ENCODE peak calls at places on chromosomes 7 and 10, in four cellular contexts. S is SK-N-SH, Q is HepG2, R is GM12878. F is an unnamed sample.

GRCh38 chr10:73585223-73585784 is 5.8 kb downstream of the USP54 start:
- DNase-seq in S (no peak), Q (no peak), R (no peak), F (no peak)

GRCh38 chr7:105581066-105581811 is at the start of gene EFCAB10:
- DNase-seq in S (peak), Q (peak), R (no peak), F (peak)

GRCh38 chr10:1047937-1048336 is 982 bp downstream of the IDI1 start:
- DNase-seq in S (no peak), Q (no peak), R (no peak), F (no peak)

GRCh38 chr10:43121444-43121843 is 16.8 kb upstream of the CSGALNACT2 start:
- DNase-seq in S (no peak), Q (no peak), R (no peak), F (no peak)

GRCh38 chr10:58919927-58920654 is 256.4 kb upstream of the PHYHIPL start:
- DNase-seq in S (no peak), Q (peak), R (no peak), F (no peak)

GRCh38 chr10:117001144-117001543 is 3.8 kb downstream of the SHTN1 start:
- DNase-seq in S (no peak), Q (no peak), R (no peak), F (no peak)

GRCh38 chr7:52944916-52945315 is 90.5 kb upstream of the POM121L12 start:
- DNase-seq in S (no peak), Q (no peak), R (no peak), F (no peak)

GRCh38 chr7:73707045-73707631 is 12.3 kb downstream of the STX1A start:
- DNase-seq in S (peak), Q (no peak), R (no peak), F (peak)

GRCh38 chr7:97971990-97972943 is 17.7 kb downstream of the OCM2 start:
- DNase-seq in S (peak), Q (peak), R (peak), F (no peak)

GRCh38 chr10:105347487-105347886 is 706.4 kb downstream of the SORCS3 start:
- DNase-seq in S (no peak), Q (no peak), R (no peak), F (no peak)

GRCh38 chr10:2914741-2915140 is 152.6 kb upstream of the PFKP start:
- DNase-seq in S (no peak), Q (no peak), R (no peak), F (no peak)

GRCh38 chr7:27143022-27143949 is at the start of gene HOXA5:
- DNase-seq in S (peak), Q (peak), R (no peak), F (peak)

GRCh38 chr10:86963341-86963919 is 4.9 kb upstream of the ADIRF start:
- DNase-seq in S (no peak), Q (no peak), R (no peak), F (no peak)

GRCh38 chr10:23293973-23294372 is 50.6 kb downstream of the C10orf67 start:
- DNase-seq in S (no peak), Q (no peak), R (no peak), F (no peak)

GRCh38 chr7:31114593-31115343 is 62.7 kb downstream of the ADCYAP1R1 start:
- DNase-seq in S (no peak), Q (no peak), R (no peak), F (no peak)

GRCh38 chr10:29426420-29426819 is 137.6 kb downstream of the LYZL1 start:
- DNase-seq in S (no peak), Q (peak), R (no peak), F (no peak)

GRCh38 chr10:9858816-9859215 is 1158.9 kb upstream of the CELF2 start:
- DNase-seq in S (no peak), Q (no peak), R (no peak), F (no peak)

GRCh38 chr7:50739744-50740455 is 42.8 kb downstream of the GRB10 start:
- DNase-seq in S (no peak), Q (no peak), R (no peak), F (no peak)

GRCh38 chr10:10599994-10600393 is 417.7 kb upstream of the CELF2 start:
- DNase-seq in S (no peak), Q (no peak), R (no peak), F (no peak)

GRCh38 chr7:3510101-3511020 is 209.3 kb downstream of the SDK1 start:
- DNase-seq in S (no peak), Q (no peak), R (no peak), F (no peak)

GRCh38 chr7:33757563-33758165 is 147.7 kb upstream of the BMPER start:
- DNase-seq in S (peak), Q (peak), R (no peak), F (no peak)

GRCh38 chr7:50145801-50146338 is 52.8 kb upstream of the ZPBP start:
- DNase-seq in S (no peak), Q (no peak), R (peak), F (no peak)

GRCh38 chr7:54947266-54947665 is 71.6 kb upstream of the EGFR start:
- DNase-seq in S (no peak), Q (no peak), R (no peak), F (no peak)

GRCh38 chr7:115585015-115585655 is 445.4 kb downstream of the TFEC start:
- DNase-seq in S (no peak), Q (no peak), R (no peak), F (no peak)

GRCh38 chr10:5043716-5044115 is 40.1 kb upstream of the AKR1C2 start:
- DNase-seq in S (no peak), Q (no peak), R (no peak), F (no peak)

GRCh38 chr10:48505394-48506112 is 99.3 kb downstream of the ARHGAP22 start:
- DNase-seq in S (no peak), Q (no peak), R (no peak), F (peak)

GRCh38 chr7:4621401-4621800 is 60.7 kb upstream of the FOXK1 start:
- DNase-seq in S (peak), Q (no peak), R (no peak), F (no peak)

GRCh38 chr7:41698726-41699125 is 4.2 kb downstream of the INHBA start:
- DNase-seq in S (no peak), Q (no peak), R (no peak), F (no peak)

GRCh38 chr7:149751058-149751775 is 22.2 kb downstream of the ZNF467 start:
- DNase-seq in S (no peak), Q (no peak), R (no peak), F (peak)

GRCh38 chr10:35372329-35372728 is 36.0 kb downstream of the CCNY start:
- DNase-seq in S (no peak), Q (no peak), R (no peak), F (no peak)

GRCh38 chr7:8817448-8818036 is 384.1 kb downstream of the NXPH1 start:
- DNase-seq in S (no peak), Q (no peak), R (no peak), F (no peak)

GRCh38 chr7:27895553-27895952 is 155.6 kb downstream of the TAX1BP1 start:
- DNase-seq in S (no peak), Q (no peak), R (no peak), F (no peak)

GRCh38 chr7:2876031-2876862 is 32.1 kb upstream of the GNA12 start:
- DNase-seq in S (peak), Q (no peak), R (no peak), F (no peak)

GRCh38 chr7:30134523-30135270 is at the start of gene MTURN:
- DNase-seq in S (peak), Q (peak), R (peak), F (peak)

GRCh38 chr7:23971031-23971430 is 261.0 kb downstream of the STK31 start:
- DNase-seq in S (no peak), Q (no peak), R (no peak), F (no peak)

GRCh38 chr7:132656846-132657776 is 80.8 kb upstream of the PLXNA4 start:
- DNase-seq in S (peak), Q (no peak), R (no peak), F (peak)

GRCh38 chr7:144784943-144785342 is 50.9 kb downstream of the TPK1 start:
- DNase-seq in S (no peak), Q (no peak), R (no peak), F (no peak)

DNA sequence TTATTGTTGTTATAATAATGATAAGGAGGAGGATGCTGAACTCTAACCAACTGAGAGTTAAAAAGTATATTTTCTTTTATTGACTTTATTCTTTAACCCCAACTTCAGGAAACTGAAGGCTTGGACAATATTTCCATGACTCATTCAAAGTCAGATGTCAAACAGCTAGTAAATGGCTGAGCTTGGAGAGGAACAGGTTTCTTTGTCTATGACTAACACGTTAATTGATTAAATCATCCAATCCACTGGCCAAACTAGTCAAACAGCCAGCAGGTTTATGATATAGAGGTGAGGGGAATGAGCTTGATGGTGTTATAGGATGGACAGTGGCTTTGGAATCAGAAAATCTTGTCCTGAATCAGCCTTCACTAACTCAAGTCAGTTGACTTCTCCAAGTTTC is 119.1 kb upstream of the WDR11 start:
- DNase-seq in S (no peak), Q (no peak), R (no peak), F (no peak)
- TF ChIP-seq TCF12 in S (no peak), Q (no peak), R (no peak), F (no peak)

DNA sequence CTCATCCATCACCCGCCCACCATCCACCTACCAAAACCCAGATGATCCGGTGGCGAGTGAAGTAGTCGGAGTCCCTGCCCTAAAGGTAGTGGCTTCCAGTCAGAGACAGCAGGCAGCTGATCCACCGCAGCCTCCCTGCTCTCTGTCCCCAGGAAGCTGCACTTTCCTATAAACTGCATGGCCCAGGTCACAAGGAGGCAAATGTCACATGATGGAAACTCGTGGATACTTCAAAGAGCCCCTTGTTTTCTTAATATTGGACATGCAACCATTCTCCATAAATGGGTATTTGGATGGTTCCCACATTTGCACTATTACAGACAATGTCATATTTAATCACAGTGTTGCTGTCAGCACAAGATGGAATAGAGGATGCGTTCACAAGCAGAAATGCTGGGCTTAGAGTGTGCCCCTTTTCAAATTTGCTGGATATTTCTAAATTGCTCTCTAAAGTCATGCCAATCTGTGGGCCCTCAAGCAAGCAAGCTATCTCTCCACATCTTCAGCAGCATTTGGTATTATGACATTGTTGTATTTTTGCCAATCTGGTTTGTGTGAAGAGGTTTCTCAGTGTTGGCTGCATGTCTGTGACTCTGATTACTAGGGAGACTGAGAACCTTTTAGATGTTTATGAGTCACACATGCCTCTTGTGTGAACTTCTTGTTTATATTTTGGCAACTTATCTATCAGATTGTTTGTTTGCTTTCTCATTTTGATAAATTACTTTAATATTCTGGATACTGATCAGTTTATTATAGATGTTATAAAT is 822.0 kb downstream of the TNS3 start:
- DNase-seq in S (no peak), Q (no peak), R (no peak), F (no peak)
- TF ChIP-seq TCF12 in S (peak), Q (no peak), R (no peak), F (no peak)

GRCh38 chr10:62082729-62083412 is 181.4 kb downstream of the ARID5B start:
- DNase-seq in S (no peak), Q (peak), R (peak), F (no peak)
- TF ChIP-seq TCF12 in S (peak), Q (no peak), R (no peak), F (no peak)

DNA sequence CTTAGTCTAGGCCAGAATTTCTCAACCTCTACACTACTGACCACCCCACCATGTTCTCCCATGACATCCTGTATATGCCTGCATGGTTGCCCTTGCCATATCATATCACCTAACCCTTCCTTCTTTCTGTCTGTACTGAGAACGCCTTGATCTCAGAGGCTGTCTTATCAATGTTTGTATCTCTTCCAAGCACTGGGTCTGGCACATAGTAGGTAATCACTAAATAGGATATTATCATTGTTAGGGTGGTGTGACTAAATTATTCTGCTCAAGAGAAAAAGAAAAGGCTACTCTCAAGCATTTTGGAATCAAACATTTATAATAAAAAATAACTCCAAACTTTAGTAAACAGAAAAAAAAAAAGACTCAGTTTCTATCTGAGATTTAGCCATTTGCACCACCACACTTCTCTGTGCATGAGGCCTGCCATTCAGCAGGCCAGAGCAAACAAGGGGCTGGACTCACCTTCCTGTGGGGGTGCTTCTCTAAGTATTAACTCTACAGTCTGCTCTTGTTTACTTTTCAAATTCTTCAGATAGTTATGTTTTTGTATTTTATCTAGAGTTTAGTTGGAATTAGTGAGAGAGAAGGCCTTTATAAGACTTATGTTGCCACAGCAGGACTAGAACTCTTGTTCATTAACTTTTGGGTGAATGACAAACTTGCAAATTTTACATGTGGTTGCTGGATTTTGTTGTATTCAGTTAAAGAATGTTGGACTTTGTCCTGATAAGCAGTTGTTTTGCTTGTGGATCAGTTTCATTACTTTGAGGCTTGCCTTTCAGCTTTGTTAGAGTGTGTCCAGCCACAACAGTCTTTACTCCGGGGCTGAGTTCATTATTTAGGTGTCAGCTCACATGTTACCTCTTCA is 5.4 kb downstream of the AGBL3 start:
- DNase-seq in S (no peak), Q (peak), R (no peak), F (no peak)
- TF ChIP-seq TCF12 in S (no peak), Q (no peak), R (no peak), F (no peak)

GRCh38 chr7:22499044-22499443 is 944 bp downstream of the STEAP1B start:
- DNase-seq in S (no peak), Q (no peak), R (no peak), F (no peak)
- TF ChIP-seq TCF12 in S (no peak), Q (no peak), R (no peak), F (no peak)

DNA sequence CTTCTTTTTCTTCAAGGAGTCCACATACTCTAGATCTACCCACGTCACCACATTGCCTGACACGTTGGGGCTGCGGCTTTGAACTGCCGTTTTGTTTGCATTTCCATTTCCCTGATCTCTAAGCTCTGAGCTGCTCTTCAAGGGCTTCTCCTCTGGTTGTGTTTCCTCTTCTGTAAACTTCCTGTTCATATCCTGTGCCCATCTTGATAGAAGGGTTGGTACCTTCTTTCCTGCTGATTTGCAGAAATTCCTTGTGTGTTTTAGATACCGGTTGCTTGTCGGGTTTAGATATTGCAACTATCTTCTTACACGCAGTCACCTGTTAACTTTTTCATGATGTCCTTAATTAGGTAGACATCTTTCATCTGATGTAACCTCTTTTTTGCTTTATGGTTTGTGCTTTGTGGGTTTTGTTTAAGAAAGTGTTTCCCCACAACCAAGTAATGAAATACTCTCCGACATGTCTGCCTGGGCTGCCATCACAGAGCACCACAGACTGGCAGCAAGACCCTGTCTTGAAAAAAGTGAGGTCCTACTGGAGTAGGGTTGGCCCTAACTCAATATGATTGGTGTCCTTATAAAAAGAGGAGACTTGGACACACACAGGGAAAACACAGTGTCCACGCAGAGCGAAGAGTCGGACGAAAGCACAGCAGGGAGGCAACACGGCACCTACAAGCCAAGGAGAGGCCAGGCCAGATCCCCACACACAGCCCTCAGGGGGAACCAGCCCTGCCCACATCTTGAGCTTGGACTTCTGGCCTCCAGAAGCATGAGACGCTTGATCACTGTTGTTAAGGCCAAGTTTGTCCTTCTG is 99.1 kb upstream of the PDGFA start:
- DNase-seq in S (no peak), Q (peak), R (no peak), F (no peak)
- TF ChIP-seq TCF12 in S (no peak), Q (no peak), R (no peak), F (no peak)

DNA sequence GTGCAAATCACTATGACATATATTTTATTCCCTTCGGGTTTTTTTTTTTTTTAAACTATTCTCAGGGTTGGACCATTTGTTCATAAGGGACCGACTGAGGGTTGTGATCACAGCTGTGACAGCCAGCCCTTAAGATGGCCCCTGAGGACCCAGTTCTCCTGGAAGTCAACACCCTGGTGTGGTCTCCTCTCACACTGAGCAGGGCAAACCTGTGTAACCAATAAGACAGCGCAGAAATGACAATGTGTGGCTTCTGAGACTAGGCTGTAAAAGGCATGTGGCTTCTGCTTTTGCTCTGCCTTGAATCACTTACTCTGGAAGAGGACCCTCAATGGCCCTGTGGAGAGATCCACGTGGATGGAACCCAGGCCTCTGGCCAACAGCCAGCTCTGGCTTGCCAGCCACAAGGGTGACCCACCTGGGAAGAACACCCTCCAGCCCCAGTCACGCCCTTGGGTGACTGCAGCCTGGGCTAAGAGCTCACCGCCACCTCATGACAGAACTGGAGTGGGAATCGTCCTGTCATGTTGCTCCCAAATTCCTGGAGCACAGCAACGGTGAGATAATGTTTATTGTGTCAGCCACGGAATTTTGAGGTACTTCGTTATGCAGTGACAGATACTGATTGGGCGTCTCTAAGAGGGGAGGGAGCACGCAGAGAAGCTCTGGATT is 127.1 kb downstream of the CLEC2L start:
- DNase-seq in S (no peak), Q (no peak), R (no peak), F (no peak)
- TF ChIP-seq TCF12 in S (no peak), Q (no peak), R (no peak), F (no peak)

DNA sequence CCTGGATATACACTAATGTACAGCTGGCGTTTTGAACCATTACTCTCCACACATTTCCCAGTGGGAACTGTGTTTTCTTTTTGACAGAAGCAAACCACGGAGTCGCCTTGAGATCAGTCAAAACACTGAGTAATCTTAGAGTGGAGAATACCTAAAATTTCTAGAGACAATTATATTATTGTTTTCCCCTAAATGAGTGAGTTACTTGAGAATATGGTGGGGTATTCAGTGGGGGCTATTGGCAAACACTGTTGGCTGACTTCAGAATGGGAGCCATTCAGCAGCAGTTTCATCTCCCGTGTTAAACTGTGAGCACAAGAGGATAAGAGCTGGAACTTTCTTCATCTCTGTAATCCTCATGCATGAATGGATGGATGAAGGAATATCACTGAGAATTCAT is 6.2 kb downstream of the IL2RA start:
- DNase-seq in S (no peak), Q (no peak), R (no peak), F (no peak)
- TF ChIP-seq TCF12 in S (no peak), Q (no peak), R (no peak), F (no peak)